ENCODE peak calls at places on chromosome 13, in four cellular contexts. J is IMR-90, M is K562, C is GM12878. U is an unnamed sample.

GRCh38 chr13:110424596-110425443 is 117.7 kb downstream of the COL4A2 start:
- DNase-seq in J (peak; percentile 68), M (no peak), C (no peak), U (no peak)

GRCh38 chr13:113786262-113786841 is 27.3 kb downstream of the TMEM255B start:
- DNase-seq in J (peak; percentile 76), M (no peak), C (no peak), U (peak; percentile 44)

GRCh38 chr13:111853766-111854165 is 213.2 kb upstream of the SOX1 start:
- DNase-seq in J (no peak), M (no peak), C (no peak), U (no peak)

GRCh38 chr13:85666356-85666755 is 132.9 kb downstream of the SLITRK6 start:
- DNase-seq in J (no peak), M (no peak), C (no peak), U (no peak)

GRCh38 chr13:42405665-42406390 is 133.9 kb downstream of the AKAP11 start:
- DNase-seq in J (peak; percentile 8), M (no peak), C (peak; percentile 97), U (no peak)

GRCh38 chr13:110944121-110944967 is 29.5 kb upstream of the ANKRD10 start:
- DNase-seq in J (peak; percentile 69), M (peak; percentile 44), C (no peak), U (peak; percentile 67)

GRCh38 chr13:31208554-31209122 is 8.9 kb downstream of the B3GLCT start:
- DNase-seq in J (no peak), M (no peak), C (no peak), U (no peak)

GRCh38 chr13:72125561-72125960 is 258.6 kb upstream of the DACH1 start:
- DNase-seq in J (no peak), M (no peak), C (no peak), U (no peak)

GRCh38 chr13:111414341-111414740 is 93.9 kb downstream of the TEX29 start:
- DNase-seq in J (no peak), M (no peak), C (no peak), U (no peak)

GRCh38 chr13:41276824-41277223 is 13.4 kb upstream of the MTRF1 start:
- DNase-seq in J (no peak), M (no peak), C (no peak), U (no peak)

GRCh38 chr13:98105929-98106336 is 37.0 kb upstream of the FARP1 start:
- DNase-seq in J (peak; percentile 59), M (peak; percentile 30), C (no peak), U (peak; percentile 16)

GRCh38 chr13:50127017-50127725 is 111.9 kb downstream of the KCNRG start:
- DNase-seq in J (peak; percentile 50), M (no peak), C (no peak), U (no peak)

GRCh38 chr13:51453308-51453958 is 597 bp upstream of the INTS6 start:
- DNase-seq in J (no peak), M (peak; percentile 62), C (peak; percentile 42), U (no peak)

GRCh38 chr13:37681295-37682032 is 82.9 kb upstream of the POSTN start:
- DNase-seq in J (peak; percentile 94), M (no peak), C (no peak), U (peak; percentile 95)

GRCh38 chr13:79307866-79308298 is 98.2 kb downstream of the RBM26 start:
- DNase-seq in J (peak; percentile 61), M (no peak), C (no peak), U (no peak)

GRCh38 chr13:45833663-45834062 is 17.9 kb downstream of the SIAH3 start:
- DNase-seq in J (peak; percentile 7), M (no peak), C (no peak), U (peak; percentile 45)

GRCh38 chr13:114234266-114234644 is 442 bp upstream of the CDC16 start:
- DNase-seq in J (no peak), M (no peak), C (no peak), U (no peak)

GRCh38 chr13:23578411-23579071 is 8.3 kb downstream of the TNFRSF19 start:
- DNase-seq in J (peak; percentile 69), M (peak; percentile 48), C (no peak), U (peak; percentile 4)

GRCh38 chr13:44719857-44720671 is 143.9 kb upstream of the TSC22D1 start:
- DNase-seq in J (peak; percentile 75), M (no peak), C (no peak), U (peak; percentile 53)

GRCh38 chr13:95535243-95535642 is 17.3 kb upstream of the CLDN10 start:
- DNase-seq in J (peak; percentile 73), M (no peak), C (no peak), U (peak; percentile 94)

GRCh38 chr13:21060063-21060826 is 1.1 kb downstream of the LATS2 start:
- DNase-seq in J (peak; percentile 51), M (no peak), C (no peak), U (peak; percentile 42)

GRCh38 chr13:84774111-84774510 is 891.8 kb upstream of the SLITRK1 start:
- DNase-seq in J (no peak), M (no peak), C (no peak), U (no peak)

GRCh38 chr13:49538404-49538803 is 42.7 kb downstream of the PHF11 start:
- DNase-seq in J (no peak), M (no peak), C (no peak), U (no peak)

GRCh38 chr13:102781591-102781990 is 8.0 kb upstream of the TEX30 start:
- DNase-seq in J (no peak), M (no peak), C (no peak), U (no peak)

GRCh38 chr13:84654654-84655244 is 772.5 kb upstream of the SLITRK1 start:
- DNase-seq in J (no peak), M (no peak), C (no peak), U (no peak)

GRCh38 chr13:50589139-50589538 is 254.4 kb downstream of the DLEU7 start:
- DNase-seq in J (peak; percentile 91), M (no peak), C (no peak), U (no peak)

GRCh38 chr13:106491928-106492327 is 43.5 kb downstream of the EFNB2 start:
- DNase-seq in J (no peak), M (no peak), C (no peak), U (no peak)

GRCh38 chr13:24615114-24615513 is 65.1 kb upstream of the ATP12A start:
- DNase-seq in J (no peak), M (no peak), C (no peak), U (no peak)

GRCh38 chr13:37306778-37307544 is 201.5 kb upstream of the CSNK1A1L start:
- DNase-seq in J (peak; percentile 98), M (no peak), C (no peak), U (peak; percentile 54)

GRCh38 chr13:43019811-43020210 is 3.6 kb upstream of the DNAJC15 start:
- DNase-seq in J (no peak), M (no peak), C (no peak), U (no peak)

GRCh38 chr13:30017880-30018279 is 167.5 kb upstream of the UBL3 start:
- DNase-seq in J (no peak), M (no peak), C (no peak), U (no peak)

GRCh38 chr13:105991131-105991530 is 544.3 kb downstream of the EFNB2 start:
- DNase-seq in J (no peak), M (no peak), C (no peak), U (no peak)

GRCh38 chr13:113061271-113061625 is 44.3 kb upstream of the F7 start:
- DNase-seq in J (no peak), M (no peak), C (no peak), U (no peak)

DNA sequence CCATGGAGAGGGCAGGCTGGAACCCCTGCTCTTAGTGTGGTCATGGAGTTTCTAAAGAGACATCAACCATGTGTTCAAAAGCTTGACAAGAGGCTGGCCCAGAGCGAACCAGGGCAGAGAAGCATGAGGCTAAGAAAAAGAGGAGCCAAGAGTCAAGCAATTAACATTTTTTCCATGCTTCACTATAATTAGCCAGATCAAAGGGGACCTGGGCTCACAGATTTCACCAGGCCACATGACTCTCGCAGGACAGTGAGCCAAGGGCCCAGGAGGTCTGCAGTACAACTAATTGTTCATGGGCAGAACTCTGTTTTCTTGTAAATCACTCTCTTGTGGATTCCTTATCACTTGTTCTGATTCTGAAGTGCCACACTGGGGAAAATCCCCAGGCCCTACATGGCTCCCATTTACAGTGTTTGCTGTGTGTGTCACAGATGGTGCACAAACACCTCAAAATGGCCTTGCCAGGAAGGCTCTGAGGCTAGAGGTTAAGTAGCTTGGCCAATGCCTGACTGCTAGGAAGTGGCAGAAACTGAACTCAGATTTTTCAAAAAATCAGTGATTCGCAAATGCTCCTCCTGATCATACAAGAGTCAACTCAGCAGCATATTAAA is 101.2 kb downstream of the LHFPL6 start:
- DNase-seq in J (no peak), M (no peak), C (no peak), U (no peak)
- TF ChIP-seq FOS in J (no peak), M (no peak), C (no peak), U (no peak)

GRCh38 chr13:47955836-47956235 is 45.2 kb downstream of the SUCLA2 start:
- DNase-seq in J (no peak), M (no peak), C (no peak), U (no peak)

GRCh38 chr13:47959468-47960088 is 41.5 kb downstream of the SUCLA2 start:
- DNase-seq in J (no peak), M (no peak), C (no peak), U (no peak)

GRCh38 chr13:47962237-47962636 is 38.8 kb downstream of the SUCLA2 start:
- DNase-seq in J (no peak), M (no peak), C (no peak), U (no peak)

DNA sequence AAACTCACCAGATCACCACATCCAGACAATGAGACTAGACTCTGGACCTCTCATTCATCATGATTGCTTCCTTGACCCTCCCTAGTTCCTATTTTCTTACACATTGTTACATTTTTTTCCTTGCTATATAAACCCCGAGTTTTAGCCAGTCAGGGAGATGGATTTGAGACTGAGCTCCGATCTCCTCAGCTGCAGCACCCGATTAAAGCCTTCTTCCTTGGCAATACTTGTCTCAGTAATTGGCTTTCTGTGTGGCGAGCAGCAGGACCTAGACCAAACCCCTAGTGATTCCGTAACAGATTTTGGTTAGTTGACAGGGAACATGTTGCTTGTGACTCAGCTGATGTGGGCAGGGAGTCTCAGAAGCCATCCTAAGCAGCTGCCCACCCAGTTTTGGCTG is 44.0 kb downstream of the SUCLA2 start:
- DNase-seq in J (no peak), M (no peak), C (no peak), U (no peak)
- H3K9me3 ChIP-seq in J (peaks cover 8% of the 10 kb centered on the region), M (peaks cover 2% of the 10 kb centered on the region), C (peaks cover 22% of the 10 kb centered on the region), U (peaks cover 5% of the 10 kb centered on the region)

DNA sequence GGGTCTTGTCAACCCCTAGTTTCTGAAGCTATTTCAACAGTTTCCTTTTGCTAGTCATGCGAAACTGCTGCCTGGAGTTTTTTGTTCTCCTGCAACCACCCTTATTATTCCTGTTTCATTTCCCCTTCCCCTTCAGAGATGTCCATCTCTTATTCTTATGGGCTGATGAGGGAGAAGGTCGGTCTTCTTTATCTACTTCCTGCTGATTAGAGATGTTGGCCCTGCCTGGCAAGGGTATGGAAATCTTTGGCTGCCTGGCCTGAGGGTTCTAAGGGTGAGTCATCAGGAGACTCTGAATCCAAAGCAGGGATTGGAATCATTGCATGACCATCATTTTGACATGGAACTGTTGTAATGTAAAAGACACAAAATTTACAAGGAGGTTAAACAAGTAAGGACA is 202.4 kb downstream of the NBEA start:
- DNase-seq in J (no peak), M (no peak), C (no peak), U (peak; percentile 28)
- TF ChIP-seq FOS in J (no peak), M (no peak), C (no peak), U (peak; percentile 81)

DNA sequence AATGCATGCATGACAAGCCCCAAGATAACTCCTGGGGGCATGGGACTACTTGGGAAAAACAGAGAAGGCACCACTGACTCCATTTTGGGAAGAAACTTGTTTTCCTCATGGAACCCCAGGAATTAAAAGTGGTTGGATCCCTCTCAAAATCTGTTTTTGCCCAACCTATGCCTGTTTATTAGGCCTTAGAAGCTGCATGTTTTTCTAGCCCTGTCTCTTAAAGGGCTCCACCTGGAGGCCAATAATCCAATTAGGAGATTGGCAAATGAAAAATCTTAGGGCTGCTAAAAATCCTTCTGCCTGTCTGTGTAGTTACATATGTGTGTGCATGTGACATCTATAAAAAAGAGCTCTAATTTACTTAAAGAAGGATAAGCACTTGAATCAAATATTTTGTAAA is 26.9 kb downstream of the MED4 start:
- DNase-seq in J (no peak), M (no peak), C (no peak), U (no peak)
- H3K9me3 ChIP-seq in J (peaks cover 46% of the 10 kb centered on the region), M (peaks cover 7% of the 10 kb centered on the region), C (peaks cover 23% of the 10 kb centered on the region), U (peaks cover 5% of the 10 kb centered on the region)